ENCODE peak calls at places on chromosome 22, in eight cellular contexts. K is thyroid gland; P is psoas muscle; X is cardiac muscle cell; Y is H9; F is CD8-positive, alpha-beta T cell; D is CD8-positive, alpha-beta memory T cell; T is brain microvascular endothelial cell. C is an unnamed sample.

GRCh38 chr22:19958083-19959042 is 16.7 kb upstream of the TXNRD2 start:
- DNase-seq in K (peak), P (no peak), X (peak), Y (no peak), F (no peak), D (no peak), T (no peak), C (no peak)

GRCh38 chr22:30421695-30422480 is 3.7 kb upstream of the MTFP1 start:
- DNase-seq in K (no peak), P (no peak), X (peak), Y (no peak), F (no peak), D (no peak), T (peak), C (no peak)

GRCh38 chr22:23227380-23227779 is 47.1 kb downstream of the BCR start:
- DNase-seq in K (no peak), P (no peak), X (no peak), Y (no peak), F (no peak), D (no peak), T (no peak), C (no peak)

GRCh38 chr22:49549851-49550430 is 277.7 kb downstream of the BRD1 start:
- DNase-seq in K (no peak), P (no peak), X (no peak), Y (no peak), F (no peak), D (no peak), T (no peak), C (no peak)

GRCh38 chr22:33451851-33452469 is 393.8 kb upstream of the SYN3 start:
- DNase-seq in K (no peak), P (no peak), X (no peak), Y (no peak), F (no peak), D (no peak), T (peak), C (no peak)

GRCh38 chr22:20965888-20966855 is 883 bp upstream of the AIFM3 start:
- DNase-seq in K (no peak), P (no peak), X (no peak), Y (no peak), F (no peak), D (no peak), T (no peak), C (no peak)

GRCh38 chr22:37739611-37740049 is 42.8 kb downstream of the TRIOBP start:
- DNase-seq in K (no peak), P (peak), X (no peak), Y (no peak), F (no peak), D (no peak), T (no peak), C (no peak)

GRCh38 chr22:20955548-20955947 is 11.5 kb upstream of the AIFM3 start:
- DNase-seq in K (no peak), P (no peak), X (no peak), Y (no peak), F (no peak), D (no peak), T (no peak), C (no peak)

GRCh38 chr22:36671398-36671797 is 32.2 kb downstream of the CACNG2 start:
- DNase-seq in K (no peak), P (no peak), X (no peak), Y (no peak), F (no peak), D (no peak), T (no peak), C (no peak)

GRCh38 chr22:40826984-40827741 is 8.0 kb upstream of the SLC25A17 start:
- DNase-seq in K (peak), P (no peak), X (no peak), Y (no peak), F (no peak), D (no peak), T (no peak), C (no peak)

GRCh38 chr22:17675584-17675983 is 37.0 kb downstream of the BCL2L13 start:
- DNase-seq in K (no peak), P (no peak), X (no peak), Y (no peak), F (no peak), D (no peak), T (no peak), C (no peak)

GRCh38 chr22:49588739-49589138 is 238.9 kb downstream of the BRD1 start:
- DNase-seq in K (no peak), P (no peak), X (no peak), Y (no peak), F (no peak), D (no peak), T (no peak), C (no peak)

GRCh38 chr22:24063986-24064385 is 52.9 kb downstream of the CABIN1 start:
- DNase-seq in K (no peak), P (no peak), X (no peak), Y (no peak), F (no peak), D (no peak), T (no peak), C (no peak)

GRCh38 chr22:35538801-35539321 is 1.8 kb upstream of the RASD2 start:
- DNase-seq in K (peak), P (no peak), X (peak), Y (peak), F (no peak), D (no peak), T (no peak), C (no peak)

GRCh38 chr22:33476716-33477115 is 418.5 kb upstream of the SYN3 start:
- DNase-seq in K (no peak), P (peak), X (no peak), Y (no peak), F (no peak), D (no peak), T (peak), C (no peak)

GRCh38 chr22:35313311-35314121 is 13.8 kb downstream of the TOM1 start:
- DNase-seq in K (peak), P (peak), X (peak), Y (no peak), F (no peak), D (no peak), T (peak), C (no peak)

GRCh38 chr22:41147722-41148121 is 55.3 kb downstream of the EP300 start:
- DNase-seq in K (no peak), P (no peak), X (no peak), Y (no peak), F (no peak), D (no peak), T (no peak), C (no peak)

GRCh38 chr22:21947040-21948014 is 5.3 kb downstream of the PPM1F start:
- DNase-seq in K (no peak), P (no peak), X (peak), Y (peak), F (no peak), D (no peak), T (peak), C (peak)

GRCh38 chr22:44975444-44976262 is 34.2 kb downstream of the PHF21B start:
- DNase-seq in K (peak), P (peak), X (peak), Y (peak), F (peak), D (peak), T (peak), C (peak)

GRCh38 chr22:48438791-48439559 is 1388.7 kb downstream of the BRD1 start:
- DNase-seq in K (no peak), P (no peak), X (no peak), Y (no peak), F (no peak), D (no peak), T (no peak), C (no peak)

GRCh38 chr22:40690370-40690769 is 11.1 kb downstream of the MCHR1 start:
- DNase-seq in K (no peak), P (no peak), X (no peak), Y (peak), F (no peak), D (no peak), T (no peak), C (no peak)

GRCh38 chr22:32423664-32424063 is 11.6 kb upstream of the RTCB start:
- DNase-seq in K (no peak), P (no peak), X (no peak), Y (no peak), F (no peak), D (no peak), T (no peak), C (no peak)

GRCh38 chr22:49508561-49508960 is 319.1 kb downstream of the BRD1 start:
- DNase-seq in K (no peak), P (no peak), X (no peak), Y (no peak), F (no peak), D (no peak), T (no peak), C (no peak)

GRCh38 chr22:50460942-50461341 is 13.9 kb downstream of the SBF1 start:
- DNase-seq in K (no peak), P (no peak), X (no peak), Y (no peak), F (no peak), D (no peak), T (no peak), C (no peak)

GRCh38 chr22:40462195-40462988 is 92.0 kb downstream of the SGSM3 start:
- DNase-seq in K (no peak), P (no peak), X (no peak), Y (no peak), F (no peak), D (no peak), T (no peak), C (no peak)

GRCh38 chr22:44411226-44412135 is 86.6 kb downstream of the RTL6 start:
- DNase-seq in K (no peak), P (no peak), X (no peak), Y (peak), F (no peak), D (no peak), T (no peak), C (no peak)

GRCh38 chr22:23397008-23397617 is 183.0 kb downstream of the IGLL1 start:
- DNase-seq in K (no peak), P (no peak), X (no peak), Y (no peak), F (no peak), D (no peak), T (no peak), C (no peak)

GRCh38 chr22:19948057-19948760 is 6.6 kb upstream of the TXNRD2 start:
- DNase-seq in K (no peak), P (no peak), X (no peak), Y (no peak), F (no peak), D (no peak), T (no peak), C (no peak)

DNA sequence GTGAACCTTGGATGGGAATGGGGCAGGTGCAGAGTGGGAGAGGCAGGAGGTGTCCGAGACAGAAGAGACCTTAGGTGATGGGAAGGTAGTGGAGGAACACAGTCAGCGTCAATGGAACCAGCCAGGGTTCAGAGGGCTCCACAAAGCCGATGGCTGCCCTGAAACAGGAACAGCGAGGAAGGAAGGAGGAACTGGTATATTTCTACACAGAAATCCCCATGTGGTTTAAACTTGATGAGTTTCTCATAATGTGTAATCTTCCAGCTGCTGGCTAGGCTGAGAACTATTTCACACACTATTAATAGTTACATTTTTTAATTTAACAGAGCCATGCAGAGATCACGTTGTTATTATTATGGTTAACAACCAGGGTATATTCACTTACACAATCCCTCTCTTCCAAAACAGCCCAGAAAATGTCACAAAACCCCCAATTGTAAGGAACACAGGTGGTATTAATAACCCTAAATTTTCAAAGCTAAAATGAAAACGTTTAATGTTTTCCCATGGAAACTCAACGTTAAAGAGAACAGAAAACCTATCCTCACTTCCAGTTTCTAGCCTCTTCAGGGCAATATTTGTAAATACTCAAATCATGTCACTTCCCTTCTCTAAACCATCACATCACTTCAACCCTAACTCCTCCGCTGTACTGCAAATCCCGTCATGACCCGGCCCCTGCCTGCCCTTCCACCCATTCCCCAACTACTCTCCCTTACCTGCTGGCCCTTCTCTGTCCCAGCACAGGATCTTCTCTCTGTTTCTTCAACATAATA is 74.5 kb upstream of the ARFGAP3 start:
- DNase-seq in K (no peak), P (no peak), X (peak), Y (no peak), F (no peak), D (no peak), T (no peak), C (no peak)
- H3K27ac ChIP-seq in K (peak), P (peak), X (no peak), Y (no peak), F (no peak), D (no peak), T (peak), C (peak)

GRCh38 chr22:39457546-39458442 is 982 bp downstream of the MGAT3 start:
- DNase-seq in K (no peak), P (no peak), X (no peak), Y (no peak), F (no peak), D (no peak), T (no peak), C (peak)
- H3K27ac ChIP-seq in K (peak), P (peak), X (peak), Y (no peak), F (no peak), D (peak), T (no peak), C (peak)

GRCh38 chr22:29073618-29074275 is 912 bp downstream of the KREMEN1 start:
- DNase-seq in K (peak), P (peak), X (peak), Y (peak), F (no peak), D (no peak), T (no peak), C (no peak)

GRCh38 chr22:29072193-29072978 is 449 bp upstream of the KREMEN1 start:
- DNase-seq in K (peak), P (peak), X (peak), Y (peak), F (peak), D (peak), T (peak), C (peak)

GRCh38 chr22:29074276-29074625 is 1.4 kb downstream of the KREMEN1 start:
- DNase-seq in K (no peak), P (no peak), X (no peak), Y (no peak), F (no peak), D (no peak), T (no peak), C (no peak)

GRCh38 chr22:29071261-29072045 is 1.4 kb upstream of the KREMEN1 start:
- DNase-seq in K (peak), P (peak), X (peak), Y (peak), F (no peak), D (no peak), T (no peak), C (no peak)

GRCh38 chr22:29072979-29073617 is at the start of gene KREMEN1:
- DNase-seq in K (no peak), P (no peak), X (no peak), Y (no peak), F (no peak), D (no peak), T (no peak), C (no peak)
- H3K27ac ChIP-seq in K (peak), P (peak), X (no peak), Y (no peak), F (no peak), D (no peak), T (no peak), C (peak)

GRCh38 chr22:46071451-46072029 is 78.8 kb upstream of the PPARA start:
- DNase-seq in K (peak), P (peak), X (peak), Y (peak), F (no peak), D (no peak), T (peak), C (no peak)

GRCh38 chr22:46070215-46070721 is 80.1 kb upstream of the PPARA start:
- DNase-seq in K (peak), P (peak), X (peak), Y (peak), F (no peak), D (no peak), T (no peak), C (no peak)

GRCh38 chr22:46069518-46070214 is 80.7 kb upstream of the PPARA start:
- DNase-seq in K (peak), P (peak), X (peak), Y (peak), F (no peak), D (no peak), T (peak), C (peak)

GRCh38 chr22:46072030-46072881 is 78.1 kb upstream of the PPARA start:
- DNase-seq in K (peak), P (peak), X (peak), Y (peak), F (no peak), D (no peak), T (no peak), C (no peak)

DNA sequence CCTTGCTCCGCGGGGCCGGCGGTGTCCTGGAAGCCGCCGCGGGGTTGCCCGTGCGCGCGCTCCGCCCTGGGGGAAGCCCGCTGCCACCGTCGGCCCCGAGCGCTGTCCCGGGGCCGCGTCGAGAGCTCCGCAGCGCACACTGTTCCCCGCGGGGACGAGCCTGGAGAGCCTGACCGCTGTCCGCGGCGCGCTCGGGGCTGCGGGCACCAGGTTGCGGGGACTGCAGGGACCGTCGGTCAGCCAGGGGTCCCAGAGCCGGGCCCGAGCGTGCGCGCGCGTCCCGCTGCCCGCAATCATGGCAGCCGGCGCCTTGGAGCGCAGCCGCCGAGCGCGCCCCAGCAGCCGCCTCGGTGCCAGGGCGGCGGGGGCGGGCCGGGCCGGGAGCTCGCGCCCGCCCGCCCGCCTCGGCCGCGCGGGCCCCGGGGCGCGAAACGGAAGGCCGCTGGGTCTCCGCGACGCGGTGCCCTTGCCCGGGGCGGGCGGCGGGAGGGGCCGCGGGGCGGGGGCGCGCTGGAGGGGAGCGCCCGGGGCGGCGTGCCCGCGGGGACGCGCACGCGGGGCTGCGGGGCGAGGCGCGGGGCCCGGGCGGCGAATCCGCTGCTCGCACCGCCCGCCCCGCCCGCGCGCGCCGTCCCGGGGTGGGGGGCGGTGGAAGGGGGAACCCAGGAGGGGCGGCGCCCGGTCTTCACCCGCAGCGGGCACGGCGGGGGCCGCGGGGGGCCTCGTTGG is 79.4 kb upstream of the PPARA start:
- DNase-seq in K (peak), P (peak), X (peak), Y (peak), F (no peak), D (no peak), T (no peak), C (no peak)
- H3K27ac ChIP-seq in K (peak), P (peak), X (no peak), Y (no peak), F (peak), D (peak), T (peak), C (peak)

GRCh38 chr22:25111579-25112517 is 87.8 kb upstream of the CRYBB3 start:
- DNase-seq in K (peak), P (peak), X (no peak), Y (peak), F (no peak), D (no peak), T (no peak), C (no peak)
- H3K27ac ChIP-seq in K (peak), P (peak), X (peak), Y (no peak), F (peak), D (no peak), T (no peak), C (peak)

GRCh38 chr22:46574993-46575914 is 37.8 kb upstream of the CELSR1 start:
- DNase-seq in K (no peak), P (peak), X (peak), Y (peak), F (no peak), D (no peak), T (no peak), C (no peak)
- H3K27ac ChIP-seq in K (peak), P (peak), X (peak), Y (no peak), F (no peak), D (peak), T (no peak), C (no peak)

GRCh38 chr22:27751277-27752070 is 50.1 kb downstream of the MN1 start:
- DNase-seq in K (no peak), P (no peak), X (no peak), Y (no peak), F (no peak), D (no peak), T (no peak), C (no peak)

GRCh38 chr22:27752141-27752540 is 49.4 kb downstream of the MN1 start:
- DNase-seq in K (no peak), P (no peak), X (no peak), Y (no peak), F (no peak), D (no peak), T (no peak), C (no peak)

GRCh38 chr22:27752771-27753170 is 48.8 kb downstream of the MN1 start:
- DNase-seq in K (no peak), P (peak), X (peak), Y (no peak), F (no peak), D (no peak), T (peak), C (no peak)

GRCh38 chr22:27749597-27750225 is 51.8 kb downstream of the MN1 start:
- DNase-seq in K (peak), P (no peak), X (peak), Y (peak), F (no peak), D (no peak), T (peak), C (no peak)

DNA sequence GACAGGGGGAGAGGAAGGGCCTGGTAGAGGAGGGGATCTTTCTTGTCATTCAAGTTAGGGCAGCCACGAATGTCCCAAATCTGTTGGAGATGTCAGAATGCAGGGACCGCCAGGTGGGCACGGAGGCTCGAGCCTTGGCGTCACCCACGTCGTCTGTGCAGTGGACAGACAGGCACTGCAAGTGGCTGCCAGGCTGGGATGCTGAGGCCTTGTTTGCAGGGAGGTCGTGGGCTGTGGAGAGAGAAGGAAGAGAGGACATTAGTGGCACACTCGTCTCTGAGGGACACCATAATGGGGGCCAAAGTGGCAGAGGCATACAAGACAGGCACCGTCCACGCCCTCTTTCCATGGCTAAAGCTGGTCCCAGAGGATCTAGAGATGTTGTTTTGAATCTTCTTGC is 50.7 kb downstream of the MN1 start:
- DNase-seq in K (no peak), P (no peak), X (no peak), Y (no peak), F (no peak), D (no peak), T (no peak), C (no peak)
- H3K27ac ChIP-seq in K (no peak), P (no peak), X (no peak), Y (no peak), F (no peak), D (no peak), T (no peak), C (peak)

C was measured in caudate nucleus.